ENCODE peak calls at places on chromosome 14, in five cellular contexts. U is substantia nigra; T is endothelial cell; Q is T-cell; F is stimulated activated CD4-positive, alpha-beta T cell treated with anti-CD3 and anti-CD28 coated beads, Interleukin-1b, Interleukin-23, amount 100 ng/mL, for 24 hours. P is an unnamed sample.

GRCh38 chr14:97841762-97842161 is 1044.6 kb downstream of the VRK1 start:
- DNase-seq in U (no peak), T (no peak), Q (no peak), F (no peak), P (no peak)

GRCh38 chr14:31944256-31945073 is 132.6 kb upstream of the ARHGAP5 start:
- DNase-seq in U (no peak), T (no peak), Q (no peak), F (no peak), P (no peak)

GRCh38 chr14:59349154-59349772 is 115.9 kb downstream of the GPR135 start:
- DNase-seq in U (no peak), T (no peak), Q (no peak), F (no peak), P (no peak)

GRCh38 chr14:68521952-68522509 is 270.8 kb downstream of the ZFP36L1 start:
- DNase-seq in U (no peak), T (no peak), Q (no peak), F (no peak), P (no peak)

GRCh38 chr14:68193970-68194634 is 374.5 kb downstream of the RAD51B start:
- DNase-seq in U (no peak), T (no peak), Q (no peak), F (no peak), P (no peak)

GRCh38 chr14:72786377-72787350 is 107.2 kb downstream of the DPF3 start:
- DNase-seq in U (no peak), T (no peak), Q (no peak), F (no peak), P (no peak)

GRCh38 chr14:97336179-97336578 is 539.0 kb downstream of the VRK1 start:
- DNase-seq in U (no peak), T (no peak), Q (no peak), F (no peak), P (no peak)

GRCh38 chr14:100525615-100526014 is 61.6 kb downstream of the BEGAIN start:
- DNase-seq in U (no peak), T (peak; percentile 4), Q (no peak), F (no peak), P (no peak)

GRCh38 chr14:44029933-44030332 is 477.1 kb downstream of the FSCB start:
- DNase-seq in U (no peak), T (no peak), Q (no peak), F (no peak), P (no peak)

GRCh38 chr14:67269338-67270060 is 28.3 kb downstream of the PALS1 start:
- DNase-seq in U (no peak), T (no peak), Q (no peak), F (no peak), P (no peak)

GRCh38 chr14:95500772-95501401 is 15.6 kb downstream of the SYNE3 start:
- DNase-seq in U (peak; percentile 32), T (no peak), Q (no peak), F (no peak), P (no peak)

GRCh38 chr14:22456421-22456820 is 132.6 kb downstream of the DAD1 start:
- DNase-seq in U (no peak), T (no peak), Q (no peak), F (no peak), P (no peak)

GRCh38 chr14:103283916-103284315 is 50.1 kb upstream of the EIF5 start:
- DNase-seq in U (no peak), T (no peak), Q (no peak), F (no peak), P (no peak)

GRCh38 chr14:36676236-36676635 is 14.6 kb downstream of the PAX9 start:
- DNase-seq in U (no peak), T (no peak), Q (no peak), F (no peak), P (no peak)

GRCh38 chr14:87217023-87217422 is 776.0 kb downstream of the GALC start:
- DNase-seq in U (no peak), T (no peak), Q (no peak), F (no peak), P (no peak)

GRCh38 chr14:73168274-73168673 is 32.0 kb downstream of the PSEN1 start:
- DNase-seq in U (peak; percentile 71), T (no peak), Q (no peak), F (no peak), P (no peak)

GRCh38 chr14:105411017-105411941 is 8.3 kb upstream of the MTA1 start:
- DNase-seq in U (no peak), T (no peak), Q (no peak), F (no peak), P (no peak)

GRCh38 chr14:68634346-68634745 is 158.5 kb downstream of the ZFP36L1 start:
- DNase-seq in U (no peak), T (no peak), Q (no peak), F (no peak), P (no peak)

GRCh38 chr14:33675415-33676130 is 275.3 kb downstream of the EGLN3 start:
- DNase-seq in U (no peak), T (no peak), Q (no peak), F (no peak), P (no peak)

GRCh38 chr14:35438910-35439713 is 34.6 kb upstream of the NFKBIA start:
- DNase-seq in U (no peak), T (no peak), Q (no peak), F (no peak), P (no peak)

GRCh38 chr14:29217813-29218450 is 451.3 kb downstream of the FOXG1 start:
- DNase-seq in U (no peak), T (no peak), Q (no peak), F (no peak), P (no peak)

GRCh38 chr14:54804720-54805060 is 97.9 kb downstream of the GCH1 start:
- DNase-seq in U (no peak), T (no peak), Q (no peak), F (no peak), P (no peak)

GRCh38 chr14:26174395-26174794 is 423.4 kb downstream of the NOVA1 start:
- DNase-seq in U (no peak), T (no peak), Q (no peak), F (no peak), P (no peak)

GRCh38 chr14:56349942-56350341 is 229.7 kb upstream of the TMEM260 start:
- DNase-seq in U (no peak), T (no peak), Q (no peak), F (no peak), P (no peak)

GRCh38 chr14:44961151-44961729 is 507 bp downstream of the KLHL28 start:
- DNase-seq in U (no peak), T (peak; percentile 56), Q (peak; percentile 55), F (peak; percentile 22), P (peak; percentile 50)

GRCh38 chr14:37230551-37231194 is 32.9 kb downstream of the MIPOL1 start:
- DNase-seq in U (no peak), T (peak; percentile 10), Q (no peak), F (no peak), P (no peak)

GRCh38 chr14:33307691-33308369 is 369.2 kb downstream of the NPAS3 start:
- DNase-seq in U (peak; percentile 5), T (no peak), Q (no peak), F (no peak), P (no peak)

GRCh38 chr14:75205586-75205985 is 29.2 kb upstream of the TMED10 start:
- DNase-seq in U (no peak), T (no peak), Q (no peak), F (no peak), P (no peak)

GRCh38 chr14:56501909-56502530 is 77.6 kb upstream of the TMEM260 start:
- DNase-seq in U (no peak), T (no peak), Q (no peak), F (no peak), P (no peak)

GRCh38 chr14:53019391-53019790 is 68.5 kb upstream of the FERMT2 start:
- DNase-seq in U (no peak), T (no peak), Q (no peak), F (no peak), P (no peak)

GRCh38 chr14:61341275-61342210 is 20.2 kb downstream of the PRKCH start:
- DNase-seq in U (no peak), T (no peak), Q (no peak), F (no peak), P (no peak)

GRCh38 chr14:45251912-45252311 is 1.1 kb downstream of the MIS18BP1 start:
- DNase-seq in U (no peak), T (no peak), Q (no peak), F (no peak), P (no peak)

GRCh38 chr14:61438860-61439765 is 117.7 kb downstream of the PRKCH start:
- DNase-seq in U (no peak), T (peak; percentile 31), Q (peak; percentile 35), F (no peak), P (no peak)

GRCh38 chr14:75459099-75459741 is 31.4 kb downstream of the JDP2 start:
- DNase-seq in U (no peak), T (no peak), Q (peak; percentile 17), F (no peak), P (no peak)

GRCh38 chr14:84468153-84468552 is 1061.8 kb upstream of the FLRT2 start:
- DNase-seq in U (no peak), T (no peak), Q (no peak), F (no peak), P (no peak)

GRCh38 chr14:85528080-85528881 is 1.7 kb upstream of the FLRT2 start:
- DNase-seq in U (no peak), T (peak; percentile 44), Q (no peak), F (no peak), P (no peak)

GRCh38 chr14:63928744-63929174 is 76.0 kb downstream of the SYNE2 start:
- DNase-seq in U (no peak), T (no peak), Q (no peak), F (no peak), P (no peak)

GRCh38 chr14:69580009-69580577 is 5.4 kb upstream of the CCDC177 start:
- DNase-seq in U (no peak), T (peak; percentile 63), Q (no peak), F (no peak), P (no peak)